ENCODE peak calls at places on chromosome 5, in six cellular contexts. Z, X, J, K, V and H are unnamed samples.

GRCh38 chr5:131679911-131680310 is 44.9 kb upstream of the RAPGEF6 start:
- DNase-seq in Z (no peak), X (no peak), J (no peak), K (no peak), V (no peak), H (no peak)

GRCh38 chr5:137605377-137605776 is 106.3 kb upstream of the SPOCK1 start:
- DNase-seq in Z (no peak), X (peak), J (no peak), K (no peak), V (no peak), H (no peak)

GRCh38 chr5:170441385-170441784 is 52.2 kb upstream of the KCNMB1 start:
- DNase-seq in Z (no peak), X (no peak), J (no peak), K (no peak), V (no peak), H (no peak)

GRCh38 chr5:104513194-104513602 is 950.6 kb upstream of the NUDT12 start:
- DNase-seq in Z (no peak), X (no peak), J (no peak), K (no peak), V (no peak), H (no peak)

GRCh38 chr5:131812371-131813160 is 15.7 kb upstream of the FNIP1 start:
- DNase-seq in Z (no peak), X (no peak), J (no peak), K (no peak), V (no peak), H (no peak)

GRCh38 chr5:175059687-175060194 is 335.4 kb downstream of the MSX2 start:
- DNase-seq in Z (no peak), X (peak), J (no peak), K (peak), V (no peak), H (no peak)

GRCh38 chr5:34598177-34598794 is 57.8 kb upstream of the RAI14 start:
- DNase-seq in Z (no peak), X (no peak), J (no peak), K (no peak), V (no peak), H (peak)

GRCh38 chr5:75668988-75669760 is 48.1 kb downstream of the POC5 start:
- DNase-seq in Z (peak), X (no peak), J (peak), K (no peak), V (peak), H (peak)

GRCh38 chr5:56685503-56686217 is 129.7 kb upstream of the MAP3K1 start:
- DNase-seq in Z (no peak), X (no peak), J (peak), K (no peak), V (no peak), H (no peak)

GRCh38 chr5:64895748-64896147 is 127.0 kb downstream of the CWC27 start:
- DNase-seq in Z (no peak), X (no peak), J (no peak), K (no peak), V (no peak), H (no peak)

GRCh38 chr5:74963407-74963806 is 89.0 kb downstream of the GCNT4 start:
- DNase-seq in Z (no peak), X (no peak), J (no peak), K (no peak), V (no peak), H (no peak)

GRCh38 chr5:133079048-133079447 is 27.2 kb downstream of the HSPA4 start:
- DNase-seq in Z (no peak), X (no peak), J (no peak), K (no peak), V (peak), H (no peak)

GRCh38 chr5:40405230-40405629 is 274.5 kb upstream of the PTGER4 start:
- DNase-seq in Z (no peak), X (no peak), J (no peak), K (no peak), V (no peak), H (no peak)

GRCh38 chr5:9381464-9381863 is 164.4 kb downstream of the SEMA5A start:
- DNase-seq in Z (no peak), X (no peak), J (no peak), K (no peak), V (no peak), H (no peak)

GRCh38 chr5:112210430-112211005 is 208.6 kb downstream of the EPB41L4A start:
- DNase-seq in Z (no peak), X (peak), J (peak), K (peak), V (peak), H (no peak)

GRCh38 chr5:71907001-71907564 is 188.0 kb downstream of the CARTPT start:
- DNase-seq in Z (no peak), X (no peak), J (no peak), K (no peak), V (no peak), H (no peak)

GRCh38 chr5:139494832-139495231 is 12.3 kb upstream of the STING1 start:
- DNase-seq in Z (no peak), X (no peak), J (no peak), K (no peak), V (no peak), H (no peak)

GRCh38 chr5:143432658-143433239 is 29.3 kb upstream of the NR3C1 start:
- DNase-seq in Z (no peak), X (no peak), J (peak), K (no peak), V (no peak), H (no peak)

GRCh38 chr5:1111727-1112289 is at the start of gene SLC12A7:
- DNase-seq in Z (no peak), X (peak), J (no peak), K (no peak), V (no peak), H (no peak)

GRCh38 chr5:122915717-122916399 is 70.4 kb downstream of the SNX24 start:
- DNase-seq in Z (no peak), X (no peak), J (no peak), K (no peak), V (no peak), H (no peak)

GRCh38 chr5:16593013-16593412 is 23.8 kb downstream of the RETREG1 start:
- DNase-seq in Z (no peak), X (no peak), J (no peak), K (no peak), V (no peak), H (no peak)

GRCh38 chr5:65062684-65063083 is 294.0 kb downstream of the CWC27 start:
- DNase-seq in Z (no peak), X (no peak), J (no peak), K (no peak), V (no peak), H (peak)

GRCh38 chr5:177604116-177604521 is 4.2 kb downstream of the B4GALT7 start:
- DNase-seq in Z (no peak), X (no peak), J (no peak), K (no peak), V (no peak), H (no peak)

GRCh38 chr5:77339491-77339890 is 129.0 kb downstream of the PDE8B start:
- DNase-seq in Z (no peak), X (no peak), J (no peak), K (no peak), V (no peak), H (no peak)

GRCh38 chr5:54820759-54821158 is 164.6 kb downstream of the ESM1 start:
- DNase-seq in Z (no peak), X (no peak), J (no peak), K (no peak), V (no peak), H (no peak)

GRCh38 chr5:168646335-168646734 is 67.2 kb upstream of the PANK3 start:
- DNase-seq in Z (no peak), X (no peak), J (no peak), K (no peak), V (no peak), H (no peak)

GRCh38 chr5:146965781-146966659 is 87.5 kb upstream of the PPP2R2B start:
- DNase-seq in Z (peak), X (peak), J (peak), K (no peak), V (peak), H (peak)

GRCh38 chr5:24215114-24215513 is 429.7 kb downstream of the CDH10 start:
- DNase-seq in Z (no peak), X (no peak), J (no peak), K (no peak), V (no peak), H (no peak)

GRCh38 chr5:138824924-138825863 is 49.9 kb downstream of the LRRTM2 start:
- DNase-seq in Z (no peak), X (no peak), J (peak), K (no peak), V (no peak), H (no peak)

GRCh38 chr5:105943119-105943518 is 1727.6 kb downstream of the EFNA5 start:
- DNase-seq in Z (no peak), X (no peak), J (no peak), K (no peak), V (no peak), H (no peak)

GRCh38 chr5:156471893-156472292 is 144.9 kb downstream of the SGCD start:
- DNase-seq in Z (no peak), X (no peak), J (no peak), K (no peak), V (no peak), H (no peak)

GRCh38 chr5:1174122-1174936 is 27.1 kb upstream of the SLC6A19 start:
- DNase-seq in Z (peak), X (peak), J (peak), K (peak), V (peak), H (peak)

GRCh38 chr5:154465169-154465568 is 12.9 kb downstream of the HAND1 start:
- DNase-seq in Z (no peak), X (no peak), J (no peak), K (no peak), V (no peak), H (no peak)

GRCh38 chr5:152462021-152462721 is 57.1 kb upstream of the NMUR2 start:
- DNase-seq in Z (no peak), X (no peak), J (peak), K (no peak), V (no peak), H (no peak)

GRCh38 chr5:42005561-42006153 is 80.6 kb downstream of the FBXO4 start:
- DNase-seq in Z (no peak), X (peak), J (peak), K (no peak), V (peak), H (no peak)